ENCODE peak calls at places on chromosomes 1 and 21, in four cellular contexts. Y, O, M and J are unnamed samples.

GRCh38 chr1:33866286-33866685 is 2.4 kb downstream of the HMGB4 start:
- DNase-seq in Y (no peak), O (peak), M (no peak), J (no peak)

GRCh38 chr1:151058682-151059341 is 610 bp downstream of the CDC42SE1 start:
- DNase-seq in Y (no peak), O (peak), M (peak), J (peak)

GRCh38 chr1:214581785-214582184 is 21.2 kb upstream of the CENPF start:
- DNase-seq in Y (no peak), O (peak), M (peak), J (no peak)

GRCh38 chr1:227372662-227373061 is 54.4 kb upstream of the CDC42BPA start:
- DNase-seq in Y (no peak), O (peak), M (peak), J (no peak)

GRCh38 chr1:171699526-171699925 is 42.3 kb downstream of the VAMP4 start:
- DNase-seq in Y (no peak), O (no peak), M (no peak), J (no peak)

GRCh38 chr1:43565600-43566360 is 35.1 kb downstream of the PTPRF start:
- DNase-seq in Y (no peak), O (peak), M (peak), J (peak)

GRCh38 chr21:17651526-17651925 is 38.8 kb upstream of the BTG3 start:
- DNase-seq in Y (no peak), O (no peak), M (no peak), J (no peak)

GRCh38 chr1:229229721-229230135 is 41.2 kb upstream of the RAB4A start:
- DNase-seq in Y (no peak), O (peak), M (peak), J (peak)

GRCh38 chr1:81498370-81499184 is 302.2 kb upstream of the ADGRL2 start:
- DNase-seq in Y (no peak), O (no peak), M (peak), J (no peak)

GRCh38 chr1:21324368-21325137 is 34.3 kb upstream of the ECE1 start:
- DNase-seq in Y (peak), O (peak), M (peak), J (peak)

GRCh38 chr1:23524716-23525401 is 6.2 kb downstream of the E2F2 start:
- DNase-seq in Y (peak), O (no peak), M (no peak), J (peak)

GRCh38 chr1:42777860-42778259 is 6.9 kb upstream of the TMEM269 start:
- DNase-seq in Y (peak), O (peak), M (peak), J (no peak)

GRCh38 chr1:147287133-147287865 is 44.8 kb downstream of the CHD1L start:
- DNase-seq in Y (no peak), O (peak), M (peak), J (no peak)

GRCh38 chr1:97680894-97681293 is 239.9 kb downstream of the DPYD start:
- DNase-seq in Y (no peak), O (peak), M (no peak), J (no peak)

GRCh38 chr1:168731244-168731643 is 2.2 kb upstream of the DPT start:
- DNase-seq in Y (no peak), O (no peak), M (no peak), J (no peak)

GRCh38 chr21:31394309-31394708 is 50.2 kb upstream of the TIAM1 start:
- DNase-seq in Y (no peak), O (no peak), M (no peak), J (no peak)

GRCh38 chr1:76426606-76427005 is 352.1 kb downstream of the ST6GALNAC3 start:
- DNase-seq in Y (no peak), O (peak), M (peak), J (no peak)

GRCh38 chr1:219916257-219916656 is 12.1 kb downstream of the SLC30A10 start:
- DNase-seq in Y (no peak), O (no peak), M (no peak), J (no peak)

GRCh38 chr1:39689214-39689613 is 2.0 kb downstream of the HPCAL4 start:
- DNase-seq in Y (no peak), O (no peak), M (no peak), J (no peak)

GRCh38 chr1:14545422-14546025 is 53.0 kb upstream of the KAZN start:
- DNase-seq in Y (no peak), O (no peak), M (no peak), J (no peak)

GRCh38 chr1:32361674-32362473 is 411 bp downstream of the FAM229A start:
- DNase-seq in Y (peak), O (peak), M (peak), J (peak)

GRCh38 chr1:156076609-156077429 is 5.4 kb downstream of the MEX3A start:
- DNase-seq in Y (no peak), O (peak), M (peak), J (peak)

GRCh38 chr1:156079762-156080597 is 2.3 kb downstream of the MEX3A start:
- DNase-seq in Y (no peak), O (no peak), M (no peak), J (no peak)

GRCh38 chr1:156080598-156081173 is 1.6 kb downstream of the MEX3A start:
- DNase-seq in Y (no peak), O (no peak), M (no peak), J (no peak)

GRCh38 chr1:156077430-156077760 is 4.9 kb downstream of the MEX3A start:
- DNase-seq in Y (no peak), O (no peak), M (no peak), J (no peak)

GRCh38 chr1:156078728-156079127 is 3.5 kb downstream of the MEX3A start:
- DNase-seq in Y (no peak), O (no peak), M (no peak), J (no peak)
- H3K4me3 ChIP-seq in Y (no peak), O (no peak), M (no peak), J (no peak)

GRCh38 chr1:208654241-208654640 is 410.1 kb upstream of the PLXNA2 start:
- DNase-seq in Y (no peak), O (peak), M (peak), J (no peak)
- TF ChIP-seq CTCF in Y (no peak), O (peak), M (no peak), J (peak)

DNA sequence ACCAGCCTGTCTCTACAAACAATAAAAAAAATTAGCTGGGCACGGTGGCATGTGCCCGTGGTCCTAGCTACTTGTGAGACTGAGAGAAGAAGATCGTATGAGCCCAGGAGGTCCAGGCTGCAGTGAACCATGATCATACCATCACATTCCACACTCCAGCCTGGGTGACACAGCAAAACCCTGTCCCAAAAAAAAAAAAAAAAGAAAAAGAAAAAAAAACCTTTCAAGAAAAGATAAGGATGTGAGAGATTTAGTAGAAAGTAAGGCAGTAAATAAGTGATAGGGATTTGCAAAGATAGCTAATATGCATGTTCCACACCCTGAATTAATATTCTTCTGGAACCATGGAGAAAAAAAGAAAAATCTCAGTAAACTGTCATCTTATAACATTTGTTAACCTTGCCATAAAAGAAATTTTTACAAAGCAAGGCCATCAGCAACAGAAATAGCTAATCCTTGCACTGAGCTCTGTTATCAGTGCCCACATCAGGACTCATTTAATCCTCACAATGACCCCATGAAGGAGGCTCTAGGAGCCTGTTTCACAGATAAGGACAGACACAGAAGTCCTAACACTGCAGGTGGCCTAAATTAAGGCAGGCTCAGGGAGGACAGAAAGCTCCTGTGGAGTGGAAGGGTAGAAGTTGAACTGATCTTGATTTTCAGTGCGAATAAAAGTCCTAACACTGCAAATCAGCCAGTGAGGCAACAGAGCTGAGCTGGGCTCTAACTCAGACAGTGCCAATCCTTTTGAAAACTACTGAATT is 7.6 kb downstream of the GNB1 start:
- DNase-seq in Y (no peak), O (no peak), M (no peak), J (no peak)
- H3K4me3 ChIP-seq in Y (no peak), O (no peak), M (no peak), J (no peak)

GRCh38 chr1:105137543-105138444 is 1388.1 kb downstream of the AMY1C start:
- DNase-seq in Y (no peak), O (no peak), M (no peak), J (no peak)
- TF ChIP-seq CTCF in Y (no peak), O (no peak), M (no peak), J (no peak)

GRCh38 chr1:101250656-101251272 is 13.9 kb downstream of the S1PR1 start:
- DNase-seq in Y (no peak), O (peak), M (no peak), J (no peak)

GRCh38 chr1:101257500-101258325 is 20.9 kb downstream of the S1PR1 start:
- DNase-seq in Y (peak), O (peak), M (no peak), J (peak)

GRCh38 chr1:101251504-101251903 is 14.7 kb downstream of the S1PR1 start:
- DNase-seq in Y (no peak), O (no peak), M (no peak), J (no peak)

GRCh38 chr1:101250219-101250618 is 13.4 kb downstream of the S1PR1 start:
- DNase-seq in Y (no peak), O (no peak), M (no peak), J (no peak)

DNA sequence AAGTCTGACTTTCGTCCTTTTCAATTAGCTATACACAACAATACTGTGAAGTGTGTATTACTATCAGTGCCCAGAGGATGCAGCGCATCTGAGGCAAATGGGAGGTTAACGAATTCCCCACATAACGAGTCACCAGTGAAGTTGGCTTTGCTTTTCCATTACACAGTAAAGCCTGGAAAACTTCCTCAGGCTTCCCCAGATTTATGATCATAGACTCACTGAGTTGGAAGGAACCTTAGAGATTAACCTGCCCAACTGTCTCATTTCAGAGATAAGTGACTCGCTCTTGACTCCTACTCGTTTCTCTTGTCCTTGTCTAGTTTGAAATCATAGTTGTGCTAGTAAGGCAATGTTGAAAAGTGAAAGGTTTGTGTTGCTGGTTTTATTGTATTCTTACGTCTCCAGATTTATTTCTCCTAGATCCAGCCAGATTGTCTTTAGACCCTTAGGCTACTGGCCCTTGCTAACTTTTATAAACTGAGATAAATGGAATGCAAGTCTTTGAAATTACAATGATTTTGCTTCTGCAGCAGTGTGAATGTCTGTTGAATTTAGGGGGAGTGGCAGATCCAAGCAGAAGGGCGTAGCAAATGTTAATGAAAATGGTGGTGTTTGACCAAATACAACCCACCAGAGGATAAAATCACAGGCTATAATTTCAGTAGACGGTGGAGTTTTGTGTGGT is 17.3 kb downstream of the S1PR1 start:
- DNase-seq in Y (no peak), O (peak), M (no peak), J (no peak)
- H3K4me3 ChIP-seq in Y (no peak), O (no peak), M (no peak), J (no peak)

GRCh38 chr1:161784963-161785362 is 18.8 kb downstream of the ATF6 start:
- DNase-seq in Y (no peak), O (no peak), M (no peak), J (no peak)

GRCh38 chr1:161790587-161791317 is 24.6 kb downstream of the ATF6 start:
- DNase-seq in Y (no peak), O (no peak), M (no peak), J (no peak)

GRCh38 chr1:161782886-161783285 is 16.8 kb downstream of the ATF6 start:
- DNase-seq in Y (no peak), O (no peak), M (no peak), J (no peak)

GRCh38 chr1:161791889-161792655 is 26.0 kb downstream of the ATF6 start:
- DNase-seq in Y (no peak), O (peak), M (no peak), J (no peak)

GRCh38 chr1:161787355-161787754 is 21.2 kb downstream of the ATF6 start:
- DNase-seq in Y (no peak), O (no peak), M (no peak), J (no peak)
- TF ChIP-seq CTCF in Y (no peak), O (no peak), M (no peak), J (no peak)